ENCODE peak calls at places on chromosomes 12 and 14, in eight cellular contexts. N is sigmoid colon, G is stomach, J is upper lobe of left lung, F is suprapubic skin, C is transverse colon, R is right lobe of liver, U is gastrocnemius medialis. E is an unnamed sample.

GRCh38 chr14:71448431-71449315 is 483.6 kb upstream of the RGS6 start:
- DNase-seq in F (no peak), U (no peak), J (no peak), G (no peak), R (no peak), N (no peak), C (no peak), E (no peak)

GRCh38 chr14:100653409-100653808 is 66.2 kb upstream of the BEGAIN start:
- DNase-seq in F (no peak), N (no peak), R (no peak), U (no peak), G (no peak), C (no peak), J (no peak), E (no peak)

GRCh38 chr12:67512061-67512460 is 136.5 kb upstream of the DYRK2 start:
- DNase-seq in J (no peak), N (no peak), C (no peak), R (no peak), F (no peak), U (no peak), G (no peak), E (no peak)

GRCh38 chr14:105878125-105878524 is 351.7 kb downstream of the TMEM121 start:
- DNase-seq in G (peak), U (peak), J (peak), N (peak), R (peak), C (no peak), F (peak), E (peak)

GRCh38 chr12:108560321-108560721 is 652 bp downstream of the SART3 start:
- DNase-seq in C (no peak), F (no peak), R (no peak), U (no peak), G (no peak), N (no peak), J (no peak), E (no peak)

GRCh38 chr12:5173511-5174011 is 129.9 kb downstream of the KCNA5 start:
- DNase-seq in F (no peak), J (no peak), N (no peak), C (no peak), R (peak), U (peak), G (no peak), E (no peak)

GRCh38 chr12:79844693-79845092 is 90.2 kb downstream of the PPP1R12A start:
- DNase-seq in F (no peak), R (no peak), N (no peak), J (no peak), U (no peak), G (no peak), C (no peak), E (no peak)

GRCh38 chr14:22796087-22796707 is 19.0 kb downstream of the SLC7A7 start:
- DNase-seq in F (no peak), J (no peak), C (no peak), G (no peak), U (no peak), R (no peak), N (no peak), E (no peak)

GRCh38 chr14:63759454-63759853 is 31.6 kb upstream of the SGPP1 start:
- DNase-seq in C (no peak), J (no peak), G (no peak), N (no peak), U (no peak), F (no peak), R (no peak), E (no peak)

GRCh38 chr12:57761391-57761998 is 5.4 kb downstream of the CYP27B1 start:
- DNase-seq in U (no peak), F (no peak), G (no peak), R (no peak), C (no peak), J (no peak), N (no peak), E (no peak)

GRCh38 chr14:61542848-61543790 is 152.2 kb upstream of the HIF1A start:
- DNase-seq in G (no peak), N (no peak), U (no peak), F (no peak), R (no peak), J (no peak), C (no peak), E (no peak)

GRCh38 chr12:76312314-76312713 is 35.9 kb downstream of the BBS10 start:
- DNase-seq in N (no peak), U (no peak), J (no peak), G (no peak), C (no peak), F (no peak), R (no peak), E (no peak)

GRCh38 chr12:100348657-100349454 is 8.0 kb upstream of the SLC17A8 start:
- DNase-seq in C (no peak), F (no peak), R (no peak), N (no peak), G (no peak), U (no peak), J (no peak), E (no peak)

GRCh38 chr14:80930836-80931389 is 10.6 kb downstream of the CEP128 start:
- DNase-seq in N (no peak), F (no peak), C (peak), G (no peak), R (no peak), U (no peak), J (no peak), E (no peak)

GRCh38 chr14:71620401-71620800 is 311.8 kb upstream of the RGS6 start:
- DNase-seq in G (no peak), R (no peak), U (no peak), C (no peak), F (no peak), J (no peak), N (no peak), E (no peak)

GRCh38 chr14:73167727-73168126 is 31.4 kb downstream of the PSEN1 start:
- DNase-seq in C (peak), N (no peak), R (no peak), G (no peak), U (no peak), J (no peak), F (no peak), E (no peak)

GRCh38 chr14:50038398-50039119 is 77.8 kb downstream of the VCPKMT start:
- DNase-seq in N (no peak), F (no peak), R (no peak), J (peak), U (peak), G (no peak), C (no peak), E (no peak)

GRCh38 chr12:26658991-26659390 is 174.0 kb downstream of the ITPR2 start:
- DNase-seq in R (no peak), U (no peak), N (no peak), J (no peak), F (no peak), G (no peak), C (no peak), E (no peak)

GRCh38 chr12:26044007-26044394 is 80.8 kb downstream of the BHLHE41 start:
- DNase-seq in C (no peak), R (no peak), U (no peak), N (no peak), G (no peak), J (no peak), F (no peak), E (no peak)

GRCh38 chr12:101738920-101739665 is at the start of gene SYCP3:
- DNase-seq in N (no peak), F (no peak), U (no peak), C (no peak), G (no peak), J (no peak), R (no peak), E (no peak)

GRCh38 chr12:108101605-108102175 is 27.4 kb upstream of the WSCD2 start:
- DNase-seq in F (peak), R (no peak), J (no peak), C (no peak), U (no peak), G (no peak), N (no peak), E (no peak)

GRCh38 chr12:92337128-92337527 is 191.5 kb upstream of the BTG1 start:
- DNase-seq in F (no peak), G (no peak), U (no peak), C (no peak), N (no peak), R (no peak), J (no peak), E (no peak)

GRCh38 chr12:110780448-110780847 is 37.8 kb upstream of the PPP1CC start:
- DNase-seq in J (no peak), G (no peak), U (no peak), F (no peak), R (no peak), C (no peak), N (no peak), E (no peak)

GRCh38 chr14:49861581-49861922 is 9.0 kb upstream of the NEMF start:
- DNase-seq in C (peak), G (peak), R (peak), J (peak), N (peak), F (peak), U (peak), E (peak)

GRCh38 chr12:31491395-31491794 is 99.5 kb downstream of the DENND5B start:
- DNase-seq in C (no peak), F (no peak), U (no peak), J (no peak), R (no peak), G (no peak), N (no peak), E (no peak)

GRCh38 chr12:118237908-118238307 is 102.0 kb downstream of the PEBP1 start:
- DNase-seq in N (no peak), G (no peak), J (no peak), U (no peak), C (no peak), R (no peak), F (no peak), E (no peak)

GRCh38 chr14:59275668-59276067 is 87.2 kb downstream of the DAAM1 start:
- DNase-seq in J (no peak), R (no peak), C (no peak), N (no peak), F (no peak), G (no peak), U (no peak), E (no peak)

GRCh38 chr14:77786148-77786547 is 13.8 kb upstream of the ADCK1 start:
- DNase-seq in N (no peak), G (no peak), R (no peak), F (no peak), U (no peak), C (no peak), J (no peak), E (no peak)

GRCh38 chr12:120055639-120056038 is 60.9 kb downstream of the RAB35 start:
- DNase-seq in G (no peak), J (no peak), F (no peak), C (no peak), R (no peak), U (no peak), N (no peak), E (no peak)

GRCh38 chr12:55686366-55687010 is 21.2 kb downstream of the ITGA7 start:
- DNase-seq in F (no peak), C (no peak), J (no peak), G (no peak), R (no peak), U (no peak), N (peak), E (no peak)

GRCh38 chr14:41548666-41549065 is 58.0 kb upstream of the LRFN5 start:
- DNase-seq in C (no peak), N (no peak), F (no peak), U (no peak), J (no peak), G (no peak), R (no peak), E (no peak)

GRCh38 chr12:24494401-24494800 is 454.5 kb downstream of the BCAT1 start:
- DNase-seq in N (no peak), R (no peak), C (no peak), U (no peak), G (no peak), J (no peak), F (no peak), E (no peak)

GRCh38 chr14:94481468-94482131 is 5.6 kb upstream of the SERPINA9 start:
- DNase-seq in G (no peak), C (no peak), J (no peak), F (no peak), U (no peak), N (no peak), R (peak), E (no peak)

GRCh38 chr14:32559048-32559447 is 229.9 kb downstream of the AKAP6 start:
- DNase-seq in F (no peak), G (no peak), C (no peak), U (no peak), R (no peak), J (no peak), N (no peak), E (no peak)

GRCh38 chr14:88937706-88938105 is 113.3 kb downstream of the TTC8 start:
- DNase-seq in J (no peak), R (no peak), G (no peak), N (no peak), U (no peak), C (no peak), F (no peak), E (no peak)

GRCh38 chr14:66514206-66514605 is 6.3 kb downstream of the GPHN start:
- DNase-seq in G (no peak), J (no peak), R (no peak), F (no peak), C (no peak), N (no peak), U (no peak), E (no peak)

GRCh38 chr12:49403887-49404517 is 36.7 kb downstream of the SPATS2 start:
- DNase-seq in F (no peak), U (no peak), C (no peak), G (no peak), R (no peak), J (no peak), N (no peak), E (no peak)

GRCh38 chr12:93122089-93122488 is 193.0 kb upstream of the EEA1 start:
- DNase-seq in J (no peak), G (no peak), R (no peak), C (no peak), N (no peak), F (no peak), U (no peak), E (no peak)

DNA sequence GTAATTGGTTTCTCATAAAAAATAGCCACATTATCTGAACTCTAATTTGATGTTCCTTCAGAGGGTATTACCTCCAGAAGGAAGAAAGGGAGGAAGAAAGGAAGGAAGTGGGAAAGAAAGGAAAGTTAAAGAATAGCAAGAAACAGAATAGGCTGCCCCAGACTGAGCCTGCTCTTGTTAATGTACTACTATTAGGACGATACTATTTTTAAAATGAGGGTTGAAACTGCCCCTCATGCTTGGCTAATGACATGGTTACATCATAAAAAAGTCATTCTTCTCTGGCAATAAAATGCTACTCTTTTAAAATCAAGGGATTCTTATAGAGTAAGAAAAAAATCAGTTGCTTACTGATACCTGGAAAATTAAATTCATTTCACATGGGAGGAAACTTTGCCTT is 253.0 kb downstream of the KTN1 start:
- DNase-seq in N (no peak), J (no peak), F (no peak), R (no peak), U (no peak), C (no peak), G (no peak), E (no peak)
- H3K27ac ChIP-seq in N (no peak), J (no peak), F (no peak), R (no peak), U (no peak), C (no peak), G (peak), E (no peak)

GRCh38 chr12:124374567-124374966 is 79.7 kb downstream of the RFLNA start:
- DNase-seq in G (no peak), F (no peak), J (no peak), C (no peak), R (peak), U (no peak), N (no peak), E (no peak)
- TF ChIP-seq POLR2A in G (no peak), F (no peak), J (no peak), C (no peak), R (no peak), U (no peak), N (no peak), E (no peak)

DNA sequence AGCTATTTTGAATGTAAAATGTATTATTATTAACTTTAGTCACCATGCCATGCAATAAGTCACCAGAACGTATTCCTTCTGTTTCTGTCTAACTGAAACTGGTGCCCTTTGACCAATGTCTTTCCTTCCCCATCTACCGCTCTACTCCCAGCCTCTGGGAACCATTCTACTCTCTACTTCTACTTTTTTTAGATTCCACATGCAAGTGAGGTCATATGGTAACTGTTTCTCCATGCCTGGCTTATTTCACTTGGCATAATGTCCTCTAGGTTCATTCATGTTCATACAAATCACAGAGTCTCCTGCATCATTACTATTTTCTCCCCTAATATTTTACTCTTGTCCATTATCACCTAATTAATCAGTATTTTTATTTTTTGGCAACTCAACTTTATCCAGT is 160.1 kb downstream of the TMX1 start:
- DNase-seq in J (no peak), N (no peak), R (no peak), G (no peak), U (no peak), C (no peak), F (no peak), E (no peak)
- H3K27ac ChIP-seq in J (no peak), N (no peak), R (no peak), G (no peak), U (no peak), C (no peak), F (peak), E (no peak)

DNA sequence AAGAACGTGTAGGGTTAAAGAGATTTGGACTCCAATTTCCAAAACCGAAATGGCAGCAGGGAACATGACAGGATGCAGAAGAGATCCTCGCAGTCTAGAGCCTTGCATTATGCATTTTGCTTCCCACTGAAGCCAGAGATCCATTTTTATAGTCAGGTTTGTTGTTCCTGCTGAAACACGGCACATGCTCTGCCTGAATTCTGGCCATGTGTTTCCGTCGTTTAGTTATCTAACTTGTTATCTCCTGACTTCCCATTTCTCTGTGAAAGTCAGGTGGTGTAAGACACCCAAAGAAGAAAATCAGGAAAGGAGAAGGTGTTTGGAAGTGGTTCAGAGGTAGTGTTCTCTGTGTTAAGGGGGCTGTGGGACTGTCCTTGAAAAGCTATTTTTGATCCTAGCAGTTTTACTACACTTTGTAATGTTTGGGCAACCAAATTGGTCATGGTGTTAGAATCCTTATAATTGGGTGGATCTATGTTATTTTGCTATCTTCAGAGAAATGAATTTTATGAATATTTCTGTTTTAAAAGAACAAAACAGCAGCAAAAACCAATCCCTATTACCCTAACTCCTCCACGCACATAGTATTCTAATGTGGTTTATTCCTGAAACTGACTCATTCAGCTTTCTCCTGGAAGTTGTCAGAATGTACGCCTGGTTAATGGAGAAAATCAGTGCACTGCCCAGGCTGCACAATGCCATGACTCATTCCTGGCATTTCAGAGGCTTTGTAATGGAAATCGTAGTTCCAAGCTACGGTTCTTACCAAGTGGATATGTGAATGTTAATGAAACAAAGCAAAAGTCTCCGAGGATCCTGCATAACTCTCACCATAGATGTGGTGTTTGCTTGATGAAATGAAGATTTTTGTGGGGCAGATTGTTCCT is 110.1 kb downstream of the SAMD4A start:
- DNase-seq in R (no peak), C (no peak), N (no peak), U (no peak), J (no peak), G (no peak), F (no peak), E (peak)
- TF ChIP-seq POLR2A in R (no peak), C (no peak), N (no peak), U (no peak), J (no peak), G (no peak), F (no peak), E (no peak)

DNA sequence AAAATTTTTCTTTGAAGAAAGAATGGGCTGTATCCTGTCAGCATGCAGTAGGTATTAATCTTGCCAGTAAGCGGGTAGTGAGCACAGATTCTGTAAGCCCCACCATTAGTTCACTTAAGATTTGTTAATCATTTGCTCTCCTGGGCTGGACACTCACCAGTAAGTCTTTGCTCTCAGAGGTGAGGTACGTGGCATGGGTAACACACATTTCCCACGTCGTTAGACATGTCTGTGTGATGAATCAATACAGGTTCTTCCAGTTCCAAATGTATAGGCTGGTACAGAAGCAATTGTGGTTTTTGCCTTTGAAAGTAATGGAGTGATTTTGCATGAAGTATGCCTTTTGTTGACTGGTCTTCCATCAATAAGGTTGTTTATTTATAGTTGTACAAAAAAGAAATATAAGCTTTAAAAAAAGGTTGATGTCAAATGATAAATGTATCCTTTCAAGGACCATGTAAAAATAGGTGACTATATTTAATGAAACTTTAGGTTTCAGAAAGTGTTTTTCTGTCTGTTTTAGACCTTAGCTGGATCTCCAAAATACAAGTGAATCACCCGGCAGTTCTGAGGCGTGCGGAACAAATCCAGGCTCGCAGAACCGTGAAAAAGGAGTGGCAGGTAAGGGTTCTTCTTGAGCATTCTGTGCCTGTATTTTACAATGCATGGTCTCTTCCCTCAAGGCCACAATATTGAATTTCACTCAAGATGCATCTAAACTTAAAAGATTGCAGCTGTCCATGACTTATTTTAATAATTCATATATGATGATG is 45.5 kb downstream of the DERA start:
- DNase-seq in C (no peak), U (no peak), R (no peak), J (no peak), G (no peak), N (no peak), F (no peak), E (no peak)
- H3K27ac ChIP-seq in C (no peak), U (no peak), R (no peak), J (no peak), G (no peak), N (no peak), F (no peak), E (no peak)

GRCh38 chr14:64943981-64944520 is 1.5 kb upstream of the GPX2 start:
- DNase-seq in R (no peak), C (no peak), N (no peak), G (no peak), J (no peak), F (no peak), U (no peak), E (no peak)

GRCh38 chr14:64940336-64940910 is 2.1 kb downstream of the GPX2 start:
- DNase-seq in F (no peak), J (no peak), C (no peak), N (no peak), U (no peak), G (no peak), R (no peak), E (no peak)

GRCh38 chr14:64943556-64943955 is 1.0 kb upstream of the GPX2 start:
- DNase-seq in U (no peak), C (no peak), G (no peak), J (no peak), F (no peak), R (no peak), N (no peak), E (no peak)

GRCh38 chr14:64944861-64945260 is 2.3 kb upstream of the GPX2 start:
- DNase-seq in C (no peak), U (no peak), F (no peak), J (no peak), N (no peak), G (no peak), R (no peak), E (no peak)

GRCh38 chr14:64942531-64943111 is at the start of gene GPX2:
- DNase-seq in N (no peak), R (peak), C (peak), F (no peak), G (peak), J (peak), U (no peak), E (no peak)
- TF ChIP-seq POLR2A in N (peak), R (peak), C (peak), F (no peak), G (peak), J (no peak), U (no peak), E (no peak)

GRCh38 chr12:13486794-13487193 is 290.3 kb downstream of the EMP1 start:
- DNase-seq in F (no peak), R (no peak), U (no peak), N (no peak), G (no peak), C (no peak), J (no peak), E (no peak)
- H3K27ac ChIP-seq in F (no peak), R (no peak), U (no peak), N (no peak), G (no peak), C (no peak), J (no peak), E (no peak)

E was measured in heart left ventricle.